ENCODE peak calls at places on chromosomes 1 and 21, in nine cellular contexts. One of them, this sample, is unnamed.
A peak's percentile ranks its signal among the peaks of the same experiment; 100 is the strongest.

GRCh38 chr1:93811646-93812045 is 67.4 kb downstream of the DNTTIP2 start:
- DNase-seq in uterus: no peak
- DNase-seq in WERI-Rb-1: no peak
- DNase-seq in Calu3: no peak
- DNase-seq in NCI-H510A treated with DMSO at 0.1 percent for 48 hours: no peak
- DNase-seq in HL-60: no peak
- DNase-seq in stimulated activated CD4-positive, alpha-beta T cell treated with anti-CD3 and anti-CD28 coated beads, Interleukin-1b, Interleukin-23, amount 100 ng/mL, for 4 hours: no peak
- DNase-seq in GM12864: no peak
- DNase-seq in CD8-positive, alpha-beta T cell: no peak
- DNase-seq in this sample: no peak

GRCh38 chr1:28354121-28354520 is 15.4 kb upstream of the PHACTR4 start:
- DNase-seq in uterus: no peak
- DNase-seq in WERI-Rb-1: no peak
- DNase-seq in Calu3: peak; percentile 37
- DNase-seq in NCI-H510A treated with DMSO at 0.1 percent for 48 hours: no peak
- DNase-seq in HL-60: no peak
- DNase-seq in stimulated activated CD4-positive, alpha-beta T cell treated with anti-CD3 and anti-CD28 coated beads, Interleukin-1b, Interleukin-23, amount 100 ng/mL, for 4 hours: no peak
- DNase-seq in GM12864: no peak
- DNase-seq in CD8-positive, alpha-beta T cell: no peak
- DNase-seq in this sample: no peak

GRCh38 chr1:157096881-157097280 is 2.7 kb downstream of the ETV3L start:
- DNase-seq in uterus: no peak
- DNase-seq in WERI-Rb-1: no peak
- DNase-seq in Calu3: no peak
- DNase-seq in NCI-H510A treated with DMSO at 0.1 percent for 48 hours: no peak
- DNase-seq in HL-60: no peak
- DNase-seq in stimulated activated CD4-positive, alpha-beta T cell treated with anti-CD3 and anti-CD28 coated beads, Interleukin-1b, Interleukin-23, amount 100 ng/mL, for 4 hours: no peak
- DNase-seq in GM12864: no peak
- DNase-seq in CD8-positive, alpha-beta T cell: no peak
- DNase-seq in this sample: no peak

GRCh38 chr1:164702216-164702615 is 143.2 kb downstream of the PBX1 start:
- DNase-seq in uterus: no peak
- DNase-seq in WERI-Rb-1: no peak
- DNase-seq in Calu3: no peak
- DNase-seq in NCI-H510A treated with DMSO at 0.1 percent for 48 hours: no peak
- DNase-seq in HL-60: no peak
- DNase-seq in stimulated activated CD4-positive, alpha-beta T cell treated with anti-CD3 and anti-CD28 coated beads, Interleukin-1b, Interleukin-23, amount 100 ng/mL, for 4 hours: no peak
- DNase-seq in GM12864: no peak
- DNase-seq in CD8-positive, alpha-beta T cell: no peak
- DNase-seq in this sample: no peak

GRCh38 chr1:231059566-231060193 is 19.6 kb upstream of the FAM89A start:
- DNase-seq in uterus: no peak
- DNase-seq in WERI-Rb-1: no peak
- DNase-seq in Calu3: no peak
- DNase-seq in NCI-H510A treated with DMSO at 0.1 percent for 48 hours: no peak
- DNase-seq in HL-60: no peak
- DNase-seq in stimulated activated CD4-positive, alpha-beta T cell treated with anti-CD3 and anti-CD28 coated beads, Interleukin-1b, Interleukin-23, amount 100 ng/mL, for 4 hours: no peak
- DNase-seq in GM12864: no peak
- DNase-seq in CD8-positive, alpha-beta T cell: no peak
- DNase-seq in this sample: no peak

GRCh38 chr1:228984646-228985631 is 249.7 kb downstream of the RHOU start:
- DNase-seq in uterus: no peak
- DNase-seq in WERI-Rb-1: no peak
- DNase-seq in Calu3: no peak
- DNase-seq in NCI-H510A treated with DMSO at 0.1 percent for 48 hours: no peak
- DNase-seq in HL-60: no peak
- DNase-seq in stimulated activated CD4-positive, alpha-beta T cell treated with anti-CD3 and anti-CD28 coated beads, Interleukin-1b, Interleukin-23, amount 100 ng/mL, for 4 hours: no peak
- DNase-seq in GM12864: no peak
- DNase-seq in CD8-positive, alpha-beta T cell: no peak
- DNase-seq in this sample: no peak

GRCh38 chr1:200081151-200081981 is 53.9 kb downstream of the NR5A2 start:
- DNase-seq in uterus: no peak
- DNase-seq in WERI-Rb-1: no peak
- DNase-seq in Calu3: no peak
- DNase-seq in NCI-H510A treated with DMSO at 0.1 percent for 48 hours: no peak
- DNase-seq in HL-60: no peak
- DNase-seq in stimulated activated CD4-positive, alpha-beta T cell treated with anti-CD3 and anti-CD28 coated beads, Interleukin-1b, Interleukin-23, amount 100 ng/mL, for 4 hours: no peak
- DNase-seq in GM12864: no peak
- DNase-seq in CD8-positive, alpha-beta T cell: no peak
- DNase-seq in this sample: no peak

GRCh38 chr1:76269175-76269574 is 194.6 kb downstream of the ST6GALNAC3 start:
- DNase-seq in uterus: no peak
- DNase-seq in WERI-Rb-1: no peak
- DNase-seq in Calu3: no peak
- DNase-seq in NCI-H510A treated with DMSO at 0.1 percent for 48 hours: peak; percentile 42
- DNase-seq in HL-60: no peak
- DNase-seq in stimulated activated CD4-positive, alpha-beta T cell treated with anti-CD3 and anti-CD28 coated beads, Interleukin-1b, Interleukin-23, amount 100 ng/mL, for 4 hours: no peak
- DNase-seq in GM12864: no peak
- DNase-seq in CD8-positive, alpha-beta T cell: no peak
- DNase-seq in this sample: no peak

GRCh38 chr21:37419228-37419906 is 52.8 kb downstream of the DYRK1A start:
- DNase-seq in uterus: no peak
- DNase-seq in WERI-Rb-1: no peak
- DNase-seq in Calu3: no peak
- DNase-seq in NCI-H510A treated with DMSO at 0.1 percent for 48 hours: no peak
- DNase-seq in HL-60: no peak
- DNase-seq in stimulated activated CD4-positive, alpha-beta T cell treated with anti-CD3 and anti-CD28 coated beads, Interleukin-1b, Interleukin-23, amount 100 ng/mL, for 4 hours: no peak
- DNase-seq in GM12864: no peak
- DNase-seq in CD8-positive, alpha-beta T cell: no peak
- DNase-seq in this sample: no peak

GRCh38 chr1:171218661-171219060 is 29.6 kb upstream of the FMO1 start:
- DNase-seq in uterus: no peak
- DNase-seq in WERI-Rb-1: no peak
- DNase-seq in Calu3: no peak
- DNase-seq in NCI-H510A treated with DMSO at 0.1 percent for 48 hours: no peak
- DNase-seq in HL-60: no peak
- DNase-seq in stimulated activated CD4-positive, alpha-beta T cell treated with anti-CD3 and anti-CD28 coated beads, Interleukin-1b, Interleukin-23, amount 100 ng/mL, for 4 hours: no peak
- DNase-seq in GM12864: no peak
- DNase-seq in CD8-positive, alpha-beta T cell: no peak
- DNase-seq in this sample: no peak

GRCh38 chr1:57824535-57824934 is 400.7 kb upstream of the DAB1 start:
- DNase-seq in uterus: no peak
- DNase-seq in WERI-Rb-1: no peak
- DNase-seq in Calu3: no peak
- DNase-seq in NCI-H510A treated with DMSO at 0.1 percent for 48 hours: no peak
- DNase-seq in HL-60: no peak
- DNase-seq in stimulated activated CD4-positive, alpha-beta T cell treated with anti-CD3 and anti-CD28 coated beads, Interleukin-1b, Interleukin-23, amount 100 ng/mL, for 4 hours: no peak
- DNase-seq in GM12864: no peak
- DNase-seq in CD8-positive, alpha-beta T cell: no peak
- DNase-seq in this sample: no peak

GRCh38 chr1:223714849-223715709 is 2.7 kb downstream of the CAPN2 start:
- DNase-seq in uterus: no peak
- DNase-seq in WERI-Rb-1: peak; percentile 49
- DNase-seq in Calu3: peak; percentile 89
- DNase-seq in NCI-H510A treated with DMSO at 0.1 percent for 48 hours: peak; percentile 58
- DNase-seq in HL-60: peak; percentile 73
- DNase-seq in stimulated activated CD4-positive, alpha-beta T cell treated with anti-CD3 and anti-CD28 coated beads, Interleukin-1b, Interleukin-23, amount 100 ng/mL, for 4 hours: no peak
- DNase-seq in GM12864: no peak
- DNase-seq in CD8-positive, alpha-beta T cell: no peak
- DNase-seq in this sample: no peak

GRCh38 chr1:22039594-22040347 is 12.7 kb upstream of the CDC42 start:
- DNase-seq in uterus: peak; percentile 37
- DNase-seq in WERI-Rb-1: no peak
- DNase-seq in Calu3: peak; percentile 69
- DNase-seq in NCI-H510A treated with DMSO at 0.1 percent for 48 hours: peak; percentile 89
- DNase-seq in HL-60: peak; percentile 77
- DNase-seq in stimulated activated CD4-positive, alpha-beta T cell treated with anti-CD3 and anti-CD28 coated beads, Interleukin-1b, Interleukin-23, amount 100 ng/mL, for 4 hours: peak; percentile 73
- DNase-seq in GM12864: peak; percentile 98
- DNase-seq in CD8-positive, alpha-beta T cell: peak; percentile 85
- DNase-seq in this sample: no peak

GRCh38 chr1:109113787-109114568 is at the start of gene ELAPOR1:
- DNase-seq in uterus: peak; percentile 46
- DNase-seq in WERI-Rb-1: peak; percentile 79
- DNase-seq in Calu3: peak; percentile 12
- DNase-seq in NCI-H510A treated with DMSO at 0.1 percent for 48 hours: peak; percentile 67
- DNase-seq in HL-60: no peak
- DNase-seq in stimulated activated CD4-positive, alpha-beta T cell treated with anti-CD3 and anti-CD28 coated beads, Interleukin-1b, Interleukin-23, amount 100 ng/mL, for 4 hours: peak; percentile 89
- DNase-seq in GM12864: no peak
- DNase-seq in CD8-positive, alpha-beta T cell: peak; percentile 79
- DNase-seq in this sample: peak; percentile 37

GRCh38 chr1:215717677-215718076 is 150.6 kb downstream of the KCTD3 start:
- DNase-seq in uterus: no peak
- DNase-seq in WERI-Rb-1: no peak
- DNase-seq in Calu3: no peak
- DNase-seq in NCI-H510A treated with DMSO at 0.1 percent for 48 hours: no peak
- DNase-seq in HL-60: no peak
- DNase-seq in stimulated activated CD4-positive, alpha-beta T cell treated with anti-CD3 and anti-CD28 coated beads, Interleukin-1b, Interleukin-23, amount 100 ng/mL, for 4 hours: no peak
- DNase-seq in GM12864: no peak
- DNase-seq in CD8-positive, alpha-beta T cell: no peak
- DNase-seq in this sample: no peak

GRCh38 chr1:213783898-213784297 is 203.9 kb upstream of the PROX1 start:
- DNase-seq in uterus: no peak
- DNase-seq in WERI-Rb-1: no peak
- DNase-seq in Calu3: no peak
- DNase-seq in NCI-H510A treated with DMSO at 0.1 percent for 48 hours: peak; percentile 78
- DNase-seq in HL-60: peak; percentile 0
- DNase-seq in stimulated activated CD4-positive, alpha-beta T cell treated with anti-CD3 and anti-CD28 coated beads, Interleukin-1b, Interleukin-23, amount 100 ng/mL, for 4 hours: no peak
- DNase-seq in GM12864: no peak
- DNase-seq in CD8-positive, alpha-beta T cell: no peak
- DNase-seq in this sample: no peak

GRCh38 chr1:14777516-14778506 is 179.3 kb downstream of the KAZN start:
- DNase-seq in uterus: no peak
- DNase-seq in WERI-Rb-1: no peak
- DNase-seq in Calu3: no peak
- DNase-seq in NCI-H510A treated with DMSO at 0.1 percent for 48 hours: no peak
- DNase-seq in HL-60: no peak
- DNase-seq in stimulated activated CD4-positive, alpha-beta T cell treated with anti-CD3 and anti-CD28 coated beads, Interleukin-1b, Interleukin-23, amount 100 ng/mL, for 4 hours: no peak
- DNase-seq in GM12864: no peak
- DNase-seq in CD8-positive, alpha-beta T cell: no peak
- DNase-seq in this sample: no peak

GRCh38 chr1:170166518-170167180 is 20.9 kb downstream of the NTMT2 start:
- DNase-seq in uterus: no peak
- DNase-seq in WERI-Rb-1: no peak
- DNase-seq in Calu3: no peak
- DNase-seq in NCI-H510A treated with DMSO at 0.1 percent for 48 hours: no peak
- DNase-seq in HL-60: no peak
- DNase-seq in stimulated activated CD4-positive, alpha-beta T cell treated with anti-CD3 and anti-CD28 coated beads, Interleukin-1b, Interleukin-23, amount 100 ng/mL, for 4 hours: no peak
- DNase-seq in GM12864: no peak
- DNase-seq in CD8-positive, alpha-beta T cell: no peak
- DNase-seq in this sample: no peak

GRCh38 chr21:42745511-42746239 is 92.3 kb downstream of the PDE9A start:
- DNase-seq in uterus: no peak
- DNase-seq in WERI-Rb-1: no peak
- DNase-seq in Calu3: no peak
- DNase-seq in NCI-H510A treated with DMSO at 0.1 percent for 48 hours: no peak
- DNase-seq in HL-60: no peak
- DNase-seq in stimulated activated CD4-positive, alpha-beta T cell treated with anti-CD3 and anti-CD28 coated beads, Interleukin-1b, Interleukin-23, amount 100 ng/mL, for 4 hours: no peak
- DNase-seq in GM12864: no peak
- DNase-seq in CD8-positive, alpha-beta T cell: no peak
- DNase-seq in this sample: no peak

GRCh38 chr1:35706846-35707245 is 11.8 kb downstream of the C1orf216 start:
- DNase-seq in uterus: no peak
- DNase-seq in WERI-Rb-1: peak; percentile 67
- DNase-seq in Calu3: no peak
- DNase-seq in NCI-H510A treated with DMSO at 0.1 percent for 48 hours: no peak
- DNase-seq in HL-60: no peak
- DNase-seq in stimulated activated CD4-positive, alpha-beta T cell treated with anti-CD3 and anti-CD28 coated beads, Interleukin-1b, Interleukin-23, amount 100 ng/mL, for 4 hours: no peak
- DNase-seq in GM12864: no peak
- DNase-seq in CD8-positive, alpha-beta T cell: no peak
- DNase-seq in this sample: no peak

GRCh38 chr21:21232320-21232719 is 234.1 kb downstream of the NCAM2 start:
- DNase-seq in uterus: no peak
- DNase-seq in WERI-Rb-1: peak; percentile 16
- DNase-seq in Calu3: no peak
- DNase-seq in NCI-H510A treated with DMSO at 0.1 percent for 48 hours: no peak
- DNase-seq in HL-60: no peak
- DNase-seq in stimulated activated CD4-positive, alpha-beta T cell treated with anti-CD3 and anti-CD28 coated beads, Interleukin-1b, Interleukin-23, amount 100 ng/mL, for 4 hours: no peak
- DNase-seq in GM12864: no peak
- DNase-seq in CD8-positive, alpha-beta T cell: no peak
- DNase-seq in this sample: no peak

GRCh38 chr1:201358596-201358995 is 18.9 kb downstream of the TNNT2 start:
- DNase-seq in uterus: no peak
- DNase-seq in WERI-Rb-1: no peak
- DNase-seq in Calu3: no peak
- DNase-seq in NCI-H510A treated with DMSO at 0.1 percent for 48 hours: no peak
- DNase-seq in HL-60: no peak
- DNase-seq in stimulated activated CD4-positive, alpha-beta T cell treated with anti-CD3 and anti-CD28 coated beads, Interleukin-1b, Interleukin-23, amount 100 ng/mL, for 4 hours: no peak
- DNase-seq in GM12864: no peak
- DNase-seq in CD8-positive, alpha-beta T cell: no peak
- DNase-seq in this sample: no peak

GRCh38 chr1:196774195-196774594 is 445 bp upstream of the CFHR3 start:
- DNase-seq in uterus: no peak
- DNase-seq in WERI-Rb-1: no peak
- DNase-seq in Calu3: no peak
- DNase-seq in NCI-H510A treated with DMSO at 0.1 percent for 48 hours: no peak
- DNase-seq in HL-60: no peak
- DNase-seq in stimulated activated CD4-positive, alpha-beta T cell treated with anti-CD3 and anti-CD28 coated beads, Interleukin-1b, Interleukin-23, amount 100 ng/mL, for 4 hours: no peak
- DNase-seq in GM12864: no peak
- DNase-seq in CD8-positive, alpha-beta T cell: no peak
- DNase-seq in this sample: no peak

GRCh38 chr1:182374101-182374834 is 17.3 kb downstream of the GLUL start:
- DNase-seq in uterus: no peak
- DNase-seq in WERI-Rb-1: no peak
- DNase-seq in Calu3: no peak
- DNase-seq in NCI-H510A treated with DMSO at 0.1 percent for 48 hours: no peak
- DNase-seq in HL-60: no peak
- DNase-seq in stimulated activated CD4-positive, alpha-beta T cell treated with anti-CD3 and anti-CD28 coated beads, Interleukin-1b, Interleukin-23, amount 100 ng/mL, for 4 hours: no peak
- DNase-seq in GM12864: no peak
- DNase-seq in CD8-positive, alpha-beta T cell: no peak
- DNase-seq in this sample: no peak

GRCh38 chr1:80632284-80632683 is 1168.5 kb upstream of the ADGRL2 start:
- DNase-seq in uterus: no peak
- DNase-seq in WERI-Rb-1: no peak
- DNase-seq in Calu3: no peak
- DNase-seq in NCI-H510A treated with DMSO at 0.1 percent for 48 hours: no peak
- DNase-seq in HL-60: no peak
- DNase-seq in stimulated activated CD4-positive, alpha-beta T cell treated with anti-CD3 and anti-CD28 coated beads, Interleukin-1b, Interleukin-23, amount 100 ng/mL, for 4 hours: no peak
- DNase-seq in GM12864: no peak
- DNase-seq in CD8-positive, alpha-beta T cell: no peak
- DNase-seq in this sample: no peak

GRCh38 chr21:37914211-37914900 is 1.9 kb downstream of the KCNJ6 start:
- DNase-seq in uterus: no peak
- DNase-seq in WERI-Rb-1: no peak
- DNase-seq in Calu3: no peak
- DNase-seq in NCI-H510A treated with DMSO at 0.1 percent for 48 hours: no peak
- DNase-seq in HL-60: no peak
- DNase-seq in stimulated activated CD4-positive, alpha-beta T cell treated with anti-CD3 and anti-CD28 coated beads, Interleukin-1b, Interleukin-23, amount 100 ng/mL, for 4 hours: no peak
- DNase-seq in GM12864: no peak
- DNase-seq in CD8-positive, alpha-beta T cell: no peak
- DNase-seq in this sample: peak; percentile 37

GRCh38 chr1:157983787-157984186 is 9.7 kb upstream of the KIRREL1 start:
- DNase-seq in uterus: no peak
- DNase-seq in WERI-Rb-1: no peak
- DNase-seq in Calu3: no peak
- DNase-seq in NCI-H510A treated with DMSO at 0.1 percent for 48 hours: no peak
- DNase-seq in HL-60: no peak
- DNase-seq in stimulated activated CD4-positive, alpha-beta T cell treated with anti-CD3 and anti-CD28 coated beads, Interleukin-1b, Interleukin-23, amount 100 ng/mL, for 4 hours: no peak
- DNase-seq in GM12864: no peak
- DNase-seq in CD8-positive, alpha-beta T cell: no peak
- DNase-seq in this sample: no peak

GRCh38 chr1:245156736-245157505 is 2.1 kb downstream of the KIF26B start:
- DNase-seq in uterus: no peak
- DNase-seq in WERI-Rb-1: no peak
- DNase-seq in Calu3: peak; percentile 28
- DNase-seq in NCI-H510A treated with DMSO at 0.1 percent for 48 hours: peak; percentile 42
- DNase-seq in HL-60: no peak
- DNase-seq in stimulated activated CD4-positive, alpha-beta T cell treated with anti-CD3 and anti-CD28 coated beads, Interleukin-1b, Interleukin-23, amount 100 ng/mL, for 4 hours: no peak
- DNase-seq in GM12864: no peak
- DNase-seq in CD8-positive, alpha-beta T cell: no peak
- DNase-seq in this sample: no peak

GRCh38 chr21:15853126-15853525 is 123.3 kb downstream of the USP25 start:
- DNase-seq in uterus: no peak
- DNase-seq in WERI-Rb-1: no peak
- DNase-seq in Calu3: no peak
- DNase-seq in NCI-H510A treated with DMSO at 0.1 percent for 48 hours: no peak
- DNase-seq in HL-60: no peak
- DNase-seq in stimulated activated CD4-positive, alpha-beta T cell treated with anti-CD3 and anti-CD28 coated beads, Interleukin-1b, Interleukin-23, amount 100 ng/mL, for 4 hours: no peak
- DNase-seq in GM12864: no peak
- DNase-seq in CD8-positive, alpha-beta T cell: no peak
- DNase-seq in this sample: no peak

GRCh38 chr1:110421159-110421777 is 13.8 kb upstream of the LAMTOR5 start:
- DNase-seq in uterus: no peak
- DNase-seq in WERI-Rb-1: no peak
- DNase-seq in Calu3: no peak
- DNase-seq in NCI-H510A treated with DMSO at 0.1 percent for 48 hours: no peak
- DNase-seq in HL-60: no peak
- DNase-seq in stimulated activated CD4-positive, alpha-beta T cell treated with anti-CD3 and anti-CD28 coated beads, Interleukin-1b, Interleukin-23, amount 100 ng/mL, for 4 hours: no peak
- DNase-seq in GM12864: no peak
- DNase-seq in CD8-positive, alpha-beta T cell: no peak
- DNase-seq in this sample: no peak

GRCh38 chr1:43834280-43835140 is 99.1 kb upstream of the ARTN start:
- DNase-seq in uterus: no peak
- DNase-seq in WERI-Rb-1: no peak
- DNase-seq in Calu3: peak; percentile 60
- DNase-seq in NCI-H510A treated with DMSO at 0.1 percent for 48 hours: no peak
- DNase-seq in HL-60: peak; percentile 85
- DNase-seq in stimulated activated CD4-positive, alpha-beta T cell treated with anti-CD3 and anti-CD28 coated beads, Interleukin-1b, Interleukin-23, amount 100 ng/mL, for 4 hours: no peak
- DNase-seq in GM12864: no peak
- DNase-seq in CD8-positive, alpha-beta T cell: no peak
- DNase-seq in this sample: no peak

This sample was measured in D341Med.